ENCODE peak calls at places on chromosomes 4 and X, in four cellular contexts. H, D, X and F are unnamed samples.

GRCh38 chrX:10103023-10103422 is 53.8 kb upstream of the CLCN4 start:
- DNase-seq in H (peak), D (no peak), X (no peak), F (no peak)

GRCh38 chr4:108272046-108272445 is 103.3 kb upstream of the LEF1 start:
- DNase-seq in H (peak), D (no peak), X (no peak), F (no peak)

GRCh38 chrX:15938072-15938471 is 83.5 kb upstream of the AP1S2 start:
- DNase-seq in H (no peak), D (no peak), X (no peak), F (no peak)

GRCh38 chr4:15001825-15002658 is at the start of gene CPEB2:
- DNase-seq in H (peak), D (peak), X (peak), F (peak)

GRCh38 chr4:119124314-119124713 is 11.3 kb upstream of the MYOZ2 start:
- DNase-seq in H (no peak), D (no peak), X (no peak), F (no peak)

GRCh38 chrX:1754077-1754476 is 139.2 kb downstream of the ASMT start:
- DNase-seq in H (no peak), D (no peak), X (no peak), F (no peak)

GRCh38 chr4:170008376-170008775 is 17.8 kb downstream of the MFAP3L start:
- DNase-seq in H (no peak), D (peak), X (no peak), F (no peak)

GRCh38 chrX:30680618-30681017 is 27.4 kb downstream of the GK start:
- DNase-seq in H (no peak), D (no peak), X (no peak), F (no peak)

GRCh38 chrX:1518512-1518911 is 18.5 kb downstream of the P2RY8 start:
- DNase-seq in H (no peak), D (no peak), X (no peak), F (no peak)

GRCh38 chr4:152110780-152111179 is 350.0 kb upstream of the GATB start:
- DNase-seq in H (no peak), D (no peak), X (no peak), F (no peak)

GRCh38 chr4:12889054-12889453 is 595.1 kb downstream of the RAB28 start:
- DNase-seq in H (no peak), D (no peak), X (no peak), F (no peak)

GRCh38 chr4:139909036-139909435 is 243.4 kb downstream of the MGST2 start:
- DNase-seq in H (no peak), D (no peak), X (no peak), F (no peak)

GRCh38 chr4:121706595-121707021 is 9.8 kb upstream of the ANXA5 start:
- DNase-seq in H (peak), D (no peak), X (no peak), F (no peak)

GRCh38 chr4:4783847-4784246 is 75.6 kb upstream of the MSX1 start:
- DNase-seq in H (no peak), D (no peak), X (no peak), F (no peak)

GRCh38 chr4:128835498-128836222 is 26.2 kb downstream of the JADE1 start:
- DNase-seq in H (no peak), D (no peak), X (no peak), F (no peak)

GRCh38 chrX:45715787-45716186 is 515.1 kb upstream of the DIPK2B start:
- DNase-seq in H (peak), D (no peak), X (no peak), F (no peak)

GRCh38 chrX:70132244-70132643 is 1.0 kb upstream of the IGBP1 start:
- DNase-seq in H (no peak), D (no peak), X (no peak), F (no peak)

GRCh38 chr4:103934178-103934789 is 214.5 kb upstream of the TACR3 start:
- DNase-seq in H (peak), D (no peak), X (peak), F (no peak)

GRCh38 chr4:140326395-140326993 is 47.0 kb upstream of the SCOC start:
- DNase-seq in H (peak), D (peak), X (peak), F (no peak)

GRCh38 chr4:8552024-8552423 is 28.2 kb upstream of the GPR78 start:
- DNase-seq in H (no peak), D (no peak), X (no peak), F (no peak)

GRCh38 chr4:173024203-173024602 is 144.4 kb upstream of the GALNT7 start:
- DNase-seq in H (peak), D (no peak), X (no peak), F (no peak)

GRCh38 chr4:16692021-16692420 is 206.4 kb downstream of the LDB2 start:
- DNase-seq in H (peak), D (no peak), X (no peak), F (no peak)

GRCh38 chrX:15500497-15500966 is at the start of gene BMX:
- DNase-seq in H (no peak), D (no peak), X (no peak), F (no peak)

GRCh38 chr4:20195071-20195885 is 56.4 kb upstream of the SLIT2 start:
- DNase-seq in H (peak), D (no peak), X (no peak), F (no peak)

GRCh38 chrX:129359269-129359668 is 164.0 kb downstream of the SMARCA1 start:
- DNase-seq in H (peak), D (no peak), X (no peak), F (no peak)

GRCh38 chrX:100979881-100980607 is 10.5 kb downstream of the ARL13A start:
- DNase-seq in H (peak), D (no peak), X (no peak), F (no peak)

GRCh38 chr4:1330761-1331590 is 16.0 kb upstream of the UVSSA start:
- DNase-seq in H (no peak), D (no peak), X (no peak), F (no peak)

GRCh38 chr4:2331519-2332200 is 69.8 kb upstream of the MXD4 start:
- DNase-seq in H (no peak), D (no peak), X (no peak), F (no peak)

GRCh38 chr4:135718019-135718418 is 1516.4 kb upstream of the PABPC4L start:
- DNase-seq in H (peak), D (no peak), X (no peak), F (no peak)

GRCh38 chr4:7815562-7815961 is 124.1 kb downstream of the AFAP1 start:
- DNase-seq in H (peak), D (no peak), X (no peak), F (no peak)

GRCh38 chrX:2715066-2715600 is 24.0 kb downstream of the CD99 start:
- DNase-seq in H (no peak), D (no peak), X (no peak), F (no peak)

GRCh38 chrX:133670394-133670793 is 255.1 kb upstream of the GPC4 start:
- DNase-seq in H (peak), D (peak), X (peak), F (no peak)

GRCh38 chrX:112067601-112068000 is 15.0 kb downstream of the TRPC5 start:
- DNase-seq in H (no peak), D (no peak), X (no peak), F (no peak)

GRCh38 chrX:103310592-103311400 is at the start of gene BEX2:
- DNase-seq in H (no peak), D (peak), X (peak), F (peak)

GRCh38 chrX:137033774-137034507 is at the start of gene GPR101:
- DNase-seq in H (no peak), D (no peak), X (no peak), F (no peak)

GRCh38 chr4:182918791-182919302 is 1.7 kb upstream of the DCTD start:
- DNase-seq in H (no peak), D (no peak), X (no peak), F (no peak)

GRCh38 chrX:33434256-33435092 is 223.1 kb upstream of the DMD start:
- DNase-seq in H (peak), D (no peak), X (peak), F (peak)
- TF ChIP-seq USF2 in H (no peak), D (no peak), X (no peak), F (no peak)

GRCh38 chrX:34813618-34814017 is 129.0 kb upstream of the FAM47B start:
- DNase-seq in H (peak), D (no peak), X (no peak), F (no peak)

GRCh38 chrX:34810911-34811310 is 131.7 kb upstream of the FAM47B start:
- DNase-seq in H (no peak), D (no peak), X (no peak), F (no peak)

GRCh38 chrX:34810364-34810763 is 132.2 kb upstream of the FAM47B start:
- DNase-seq in H (peak), D (no peak), X (no peak), F (no peak)

GRCh38 chrX:34805951-34806350 is 136.6 kb upstream of the FAM47B start:
- DNase-seq in H (no peak), D (no peak), X (no peak), F (no peak)

GRCh38 chrX:34809096-34809495 is 133.5 kb upstream of the FAM47B start:
- DNase-seq in H (no peak), D (no peak), X (no peak), F (no peak)
- TF ChIP-seq USF2 in H (no peak), D (no peak), X (no peak), F (no peak)

GRCh38 chr4:105594094-105595010 is 41.9 kb downstream of the ARHGEF38 start:
- DNase-seq in H (no peak), D (no peak), X (no peak), F (no peak)
- TF ChIP-seq USF2 in H (no peak), D (no peak), X (no peak), F (no peak)

DNA sequence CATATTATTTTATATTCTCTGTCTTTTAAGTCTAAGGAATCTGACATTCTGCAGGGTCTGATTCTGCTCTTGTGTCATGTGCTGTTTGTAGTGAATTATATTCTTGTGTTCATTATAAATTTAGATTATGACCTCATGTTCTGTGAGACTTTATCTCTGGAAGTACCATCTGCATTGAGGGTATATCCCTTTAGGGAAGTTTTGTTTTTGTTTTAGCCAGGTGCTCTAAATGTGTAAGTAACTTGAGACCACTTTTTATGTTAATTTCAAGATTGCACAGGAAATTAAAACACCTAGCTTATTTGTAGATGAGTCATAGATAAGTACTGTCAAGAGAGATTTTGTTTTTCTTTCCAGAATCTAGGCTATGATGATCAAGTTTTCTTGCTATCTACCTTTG is 35.0 kb upstream of the DKK2 start:
- DNase-seq in H (no peak), D (no peak), X (no peak), F (no peak)
- TF ChIP-seq USF2 in H (no peak), D (no peak), X (no peak), F (no peak)

DNA sequence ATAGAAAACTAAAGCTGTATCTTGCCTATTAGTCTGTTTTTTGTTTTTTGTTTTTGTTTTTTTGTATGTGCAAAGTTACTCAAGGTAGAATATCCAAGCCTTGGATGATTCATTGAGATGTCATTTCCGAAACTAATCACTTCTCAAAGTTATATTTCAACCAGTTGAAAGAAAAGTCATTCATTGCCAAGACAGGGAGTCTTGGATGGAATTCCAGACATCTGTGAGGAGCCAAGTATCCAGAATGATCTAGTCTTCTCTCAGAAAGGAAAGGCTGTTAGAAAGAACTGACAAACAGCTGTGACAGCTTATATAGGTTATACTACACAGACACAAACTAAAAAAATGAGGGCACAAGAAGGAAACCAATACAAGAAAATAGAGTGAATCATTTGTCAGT is 141.1 kb upstream of the NDST3 start:
- DNase-seq in H (no peak), D (no peak), X (no peak), F (no peak)
- TF ChIP-seq USF2 in H (no peak), D (no peak), X (no peak), F (no peak)

DNA sequence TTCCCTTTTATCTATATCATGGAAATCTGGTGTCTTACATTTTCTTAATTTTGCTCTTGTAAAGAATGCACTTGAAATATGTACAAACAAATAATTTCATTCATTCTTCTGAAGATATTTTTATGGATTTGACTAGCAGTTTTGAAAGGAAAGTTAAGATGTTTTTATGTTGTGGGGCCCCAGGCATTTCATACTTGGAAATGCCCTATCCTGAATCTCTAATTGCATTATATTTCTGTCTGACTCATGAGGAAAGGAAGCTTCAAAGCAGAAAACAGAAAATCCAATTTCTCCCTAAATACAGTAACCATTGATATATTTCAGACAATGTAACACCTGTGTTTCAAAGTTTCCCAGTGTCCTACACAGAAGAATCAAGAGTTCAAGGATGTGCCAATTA is 73.2 kb upstream of the NPNT start:
- DNase-seq in H (no peak), D (no peak), X (no peak), F (no peak)
- TF ChIP-seq USF2 in H (no peak), D (no peak), X (no peak), F (no peak)

GRCh38 chr4:36997727-36998126 is 246.8 kb upstream of the NWD2 start:
- DNase-seq in H (no peak), D (no peak), X (no peak), F (no peak)
- TF ChIP-seq USF2 in H (no peak), D (no peak), X (no peak), F (no peak)

DNA sequence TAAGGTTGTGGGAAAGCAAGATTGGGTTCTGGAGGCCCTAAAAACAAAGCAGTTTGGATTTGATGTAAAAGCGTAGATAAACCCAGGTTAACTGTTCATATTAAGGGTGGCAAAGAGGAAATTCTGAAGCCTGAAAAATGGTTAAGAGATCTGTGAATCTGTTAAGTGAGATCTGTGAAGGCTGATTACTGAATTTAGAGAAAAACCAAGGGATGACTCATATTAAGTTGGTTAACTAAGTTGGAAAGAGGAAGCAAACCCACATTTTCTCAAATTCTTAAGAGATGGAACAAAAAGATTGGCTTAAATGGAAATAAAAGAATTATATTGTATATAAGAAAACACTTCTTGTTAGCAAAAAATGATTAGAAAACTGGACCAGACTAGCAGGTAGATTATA is 22.8 kb downstream of the GPAT3 start:
- DNase-seq in H (peak), D (no peak), X (no peak), F (no peak)
- TF ChIP-seq USF2 in H (no peak), D (no peak), X (no peak), F (no peak)